ENCODE peak calls at places on chromosomes 11 and 22, in six cellular contexts. R is tibial nerve, M is ovary, P is right lobe of liver, I is H1, F is suprapubic skin. J is an unnamed sample.

GRCh38 chr11:19079643-19080440 is 19.3 kb upstream of the MRGPRX2 start:
- DNase-seq in I (no peak), P (no peak), R (no peak), M (no peak), F (no peak), J (no peak)

GRCh38 chr11:126282742-126283591 is at the start of gene TIRAP:
- DNase-seq in M (peak; percentile 75), I (peak; percentile 79), P (peak; percentile 81), F (peak; percentile 84), R (peak; percentile 41), J (peak; percentile 65)

GRCh38 chr22:31244044-31244942 is 32.2 kb downstream of the LIMK2 start:
- DNase-seq in P (no peak), R (no peak), M (no peak), I (no peak), F (no peak), J (no peak)

GRCh38 chr22:31106651-31107205 is 640 bp downstream of the SELENOM start:
- DNase-seq in R (peak; percentile 44), I (no peak), F (no peak), M (peak; percentile 39), P (no peak), J (no peak)

GRCh38 chr22:41425704-41426365 is 20.8 kb downstream of the TOB2 start:
- DNase-seq in R (no peak), I (no peak), P (no peak), M (no peak), F (no peak), J (no peak)

GRCh38 chr11:48002565-48002964 is 22.2 kb downstream of the PTPRJ start:
- DNase-seq in M (no peak), R (no peak), P (no peak), F (no peak), I (no peak), J (no peak)

GRCh38 chr22:36373258-36373579 is 14.5 kb downstream of the MYH9 start:
- DNase-seq in M (no peak), F (no peak), P (peak; percentile 63), R (peak; percentile 34), I (no peak), J (no peak)

GRCh38 chr11:116257092-116257491 is 515.7 kb downstream of the BUD13 start:
- DNase-seq in F (no peak), M (no peak), I (no peak), R (no peak), P (no peak), J (no peak)

GRCh38 chr11:63616953-63617352 is 2.7 kb upstream of the PLAAT3 start:
- DNase-seq in R (no peak), P (no peak), M (no peak), I (no peak), F (no peak), J (no peak)

GRCh38 chr11:121467965-121468364 is 15.2 kb upstream of the SORL1-AS1 start:
- DNase-seq in I (no peak), R (no peak), P (no peak), F (no peak), M (no peak), J (no peak)
- TF ChIP-seq POLR2A in I (no peak), R (no peak), P (no peak), F (no peak), M (no peak), J (no peak)

DNA sequence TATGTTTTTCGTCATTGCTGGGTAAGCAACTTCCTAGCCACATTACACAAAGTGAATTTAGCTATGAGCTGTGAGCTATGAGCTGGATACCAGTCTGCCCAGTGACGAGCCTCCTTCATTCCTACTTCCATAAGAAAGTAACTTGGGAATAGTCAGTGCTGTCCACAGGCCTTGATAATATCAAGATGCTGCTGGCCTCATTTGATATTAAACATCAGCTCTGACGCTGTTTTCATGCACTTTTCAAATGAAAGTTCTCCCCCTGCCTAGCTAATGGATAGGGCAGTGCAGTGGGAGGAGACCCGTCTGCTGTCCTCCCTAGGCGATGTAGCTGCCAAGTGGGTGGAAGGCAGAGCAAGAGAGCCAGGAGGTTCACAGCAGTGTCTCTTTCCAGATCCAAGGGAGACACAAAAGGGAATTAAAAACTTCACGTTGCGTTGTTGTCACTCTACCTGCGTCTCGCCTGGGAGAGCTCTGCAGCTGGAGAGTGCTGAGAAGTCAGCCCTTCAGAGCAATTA is 861.3 kb downstream of the NTM start:
- DNase-seq in I (no peak), F (no peak), P (no peak), M (no peak), R (no peak), J (no peak)
- TF ChIP-seq POLR2A in I (no peak), F (no peak), P (no peak), M (no peak), R (no peak), J (no peak)

GRCh38 chr11:75568616-75569219 is 6.7 kb downstream of the SERPINH1 start:
- DNase-seq in P (no peak), R (no peak), I (no peak), M (no peak), F (no peak), J (no peak)

GRCh38 chr11:75566763-75567279 is 4.8 kb downstream of the SERPINH1 start:
- DNase-seq in M (no peak), I (no peak), P (no peak), R (no peak), F (no peak), J (no peak)

GRCh38 chr11:75565221-75565814 is 3.3 kb downstream of the SERPINH1 start:
- DNase-seq in F (no peak), P (peak; percentile 65), M (peak; percentile 53), I (no peak), R (peak; percentile 55), J (no peak)

GRCh38 chr11:75565916-75566762 is 4.1 kb downstream of the SERPINH1 start:
- DNase-seq in F (no peak), R (no peak), M (no peak), P (no peak), I (no peak), J (no peak)

GRCh38 chr11:75567971-75568370 is 5.9 kb downstream of the SERPINH1 start:
- DNase-seq in I (no peak), R (no peak), F (no peak), P (no peak), M (no peak), J (no peak)
- TF ChIP-seq POLR2A in I (no peak), R (no peak), F (no peak), P (no peak), M (no peak), J (no peak)

GRCh38 chr11:118605116-118605867 is 2.1 kb upstream of the PHLDB1 start:
- DNase-seq in P (no peak), F (no peak), R (peak; percentile 88), M (peak; percentile 90), I (no peak), J (no peak)
- TF ChIP-seq POLR2A in P (no peak), F (no peak), R (no peak), M (peak; percentile 27), I (no peak), J (no peak)

GRCh38 chr22:39490135-39490798 is 11.8 kb upstream of the MIEF1 start:
- DNase-seq in P (peak; percentile 80), M (peak; percentile 57), R (peak; percentile 77), F (peak; percentile 90), I (peak; percentile 81), J (peak; percentile 87)
- TF ChIP-seq POLR2A in P (no peak), M (no peak), R (no peak), F (no peak), I (no peak), J (no peak)

DNA sequence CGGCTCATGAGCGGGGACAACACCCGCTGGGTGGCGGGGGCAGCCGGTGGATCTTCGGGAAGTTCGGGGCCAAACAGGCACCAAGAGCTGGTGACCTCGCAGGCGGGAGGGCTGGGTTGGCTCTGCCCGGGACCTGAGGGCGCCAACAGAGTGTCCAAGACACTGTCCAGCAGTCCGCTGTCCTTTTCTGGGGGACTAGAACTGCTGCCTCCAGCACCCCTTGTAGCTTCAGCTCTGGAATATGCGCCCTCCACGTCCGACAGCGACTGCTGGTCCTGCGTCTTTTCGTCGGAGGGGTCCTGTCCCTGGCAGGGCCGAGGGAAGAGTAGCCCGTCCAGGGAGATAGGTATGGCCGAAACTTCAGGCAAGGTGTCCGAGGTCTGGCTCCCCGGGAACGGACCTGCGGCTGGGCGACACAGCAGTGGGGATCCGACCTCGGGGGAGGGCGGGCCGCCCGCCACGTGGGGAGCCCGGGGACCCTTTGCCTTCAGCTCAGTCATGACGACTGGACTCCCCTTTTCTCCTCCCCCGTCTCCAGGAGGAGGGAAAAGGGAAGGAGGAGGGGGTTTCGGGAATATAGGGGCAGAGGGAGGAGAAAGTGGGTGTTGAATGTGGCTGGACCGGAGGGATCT is 926 bp downstream of the PGR start:
- DNase-seq in M (peak; percentile 41), F (no peak), R (no peak), I (peak; percentile 76), P (no peak), J (no peak)
- TF ChIP-seq POLR2A in M (no peak), F (no peak), R (no peak), I (no peak), P (no peak), J (no peak)

DNA sequence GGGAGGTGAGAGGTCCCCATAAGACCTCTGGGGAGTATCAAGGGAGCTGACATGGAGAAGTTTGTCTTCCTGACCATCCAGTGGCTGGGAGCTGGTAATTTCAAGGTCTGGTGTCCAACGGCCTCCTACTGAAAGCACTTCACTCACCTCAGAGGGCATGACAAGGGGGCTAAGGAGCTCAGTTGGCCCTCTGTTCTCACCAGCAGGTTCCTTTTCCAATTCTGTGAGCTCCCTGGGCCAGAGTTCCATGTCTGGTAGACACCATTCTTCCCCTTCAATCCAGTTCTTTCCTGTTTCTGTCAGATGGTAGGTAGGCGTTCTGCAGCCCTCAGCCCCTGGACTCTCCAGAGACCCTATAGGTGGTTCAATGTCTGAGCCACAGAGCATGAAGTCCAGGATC is 3.1 kb downstream of the SELENOH start:
- DNase-seq in I (no peak), R (no peak), F (no peak), P (no peak), M (no peak), J (no peak)
- TF ChIP-seq POLR2A in I (peak; percentile 68), R (no peak), F (no peak), P (no peak), M (no peak), J (no peak)

J was measured in erythroblast.